ENCODE peak calls at places on chromosomes 1 and 21, in four cellular contexts. I, X, Q and V are unnamed samples.

GRCh38 chr1:240854367-240854766 is 242.4 kb upstream of the GREM2 start:
- DNase-seq in Q (no peak), X (no peak), I (no peak), V (no peak)

GRCh38 chr1:14806772-14807171 is 208.3 kb downstream of the KAZN start:
- DNase-seq in Q (no peak), I (no peak), X (no peak), V (no peak)

GRCh38 chr1:97920275-97920831 is 481 bp downstream of the DPYD start:
- DNase-seq in X (no peak), Q (no peak), I (no peak), V (no peak)

GRCh38 chr1:222387020-222387816 is 160.7 kb downstream of the HHIPL2 start:
- DNase-seq in Q (no peak), X (no peak), I (no peak), V (peak; percentile 16)

GRCh38 chr1:41689596-41689995 is 205.1 kb upstream of the EDN2 start:
- DNase-seq in I (no peak), X (peak; percentile 63), Q (no peak), V (no peak)

GRCh38 chr1:41547781-41548560 is 63.5 kb upstream of the EDN2 start:
- DNase-seq in I (no peak), Q (no peak), X (no peak), V (no peak)

GRCh38 chr21:30101967-30102366 is 64.6 kb downstream of the CLDN17 start:
- DNase-seq in X (no peak), I (no peak), Q (no peak), V (no peak)

GRCh38 chr1:9814619-9815018 is 9.1 kb downstream of the CLSTN1 start:
- DNase-seq in X (no peak), I (no peak), Q (no peak), V (no peak)

GRCh38 chr1:151058682-151059341 is 610 bp downstream of the CDC42SE1 start:
- DNase-seq in X (peak; percentile 32), I (no peak), Q (peak; percentile 21), V (peak; percentile 29)

GRCh38 chr21:38351961-38352521 is 95.2 kb downstream of the KCNJ15 start:
- DNase-seq in Q (no peak), I (no peak), X (no peak), V (no peak)

GRCh38 chr1:196567238-196567637 is 41.0 kb downstream of the KCNT2 start:
- DNase-seq in Q (no peak), X (no peak), I (no peak), V (no peak)

GRCh38 chr1:85179517-85179916 is 21.3 kb downstream of the SYDE2 start:
- DNase-seq in X (no peak), I (no peak), Q (no peak), V (no peak)

GRCh38 chr1:185338719-185339622 is 21.9 kb upstream of the IVNS1ABP start:
- DNase-seq in Q (peak; percentile 17), X (no peak), I (no peak), V (no peak)

GRCh38 chr21:44833663-44834062 is 15.8 kb upstream of the SUMO3 start:
- DNase-seq in Q (no peak), X (no peak), I (no peak), V (no peak)

GRCh38 chr1:244313346-244313745 is 138.4 kb downstream of the ADSS2 start:
- DNase-seq in X (no peak), I (no peak), Q (no peak), V (no peak)

GRCh38 chr1:8939362-8939995 is 6.2 kb upstream of the CA6 start:
- DNase-seq in I (no peak), X (no peak), Q (no peak), V (no peak)

GRCh38 chr21:31721381-31721780 is 10.5 kb downstream of the SCAF4 start:
- DNase-seq in Q (no peak), X (no peak), I (no peak), V (no peak)

GRCh38 chr21:31725202-31725840 is 6.6 kb downstream of the SCAF4 start:
- DNase-seq in Q (no peak), I (no peak), X (no peak), V (no peak)

GRCh38 chr21:31726407-31726806 is 5.5 kb downstream of the SCAF4 start:
- DNase-seq in Q (no peak), X (no peak), I (no peak), V (no peak)

GRCh38 chr21:31727181-31727580 is 4.7 kb downstream of the SCAF4 start:
- DNase-seq in I (no peak), Q (no peak), X (no peak), V (no peak)

DNA sequence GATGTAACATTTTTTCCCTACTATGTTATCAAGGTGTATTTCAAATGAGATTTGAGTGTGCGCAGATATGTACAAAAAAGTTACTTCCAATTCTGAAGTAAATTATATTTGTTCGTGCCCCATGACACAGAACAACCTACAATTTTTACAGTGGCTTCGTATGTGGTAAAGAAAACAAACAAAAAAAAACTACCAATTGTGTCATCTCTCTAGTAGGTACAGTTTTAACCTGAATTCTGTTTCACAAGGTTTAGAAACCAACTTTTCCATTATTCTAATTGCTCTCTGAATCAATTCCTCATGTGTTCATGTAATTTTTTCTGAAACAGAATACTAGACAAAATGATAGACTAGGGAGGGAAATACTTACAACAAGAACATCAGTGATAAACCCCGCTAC is 7.4 kb downstream of the SCAF4 start:
- DNase-seq in Q (no peak), X (no peak), I (no peak), V (no peak)
- TF ChIP-seq CTCF in Q (no peak), X (no peak), I (no peak), V (no peak)

GRCh38 chr1:101238681-101239094 is 1.9 kb downstream of the S1PR1 start:
- DNase-seq in X (peak; percentile 89), I (no peak), Q (peak; percentile 93), V (peak; percentile 90)
- H3K27me3 ChIP-seq in X (no peaks in the 10 kb centered on the region), I (no peaks in the 10 kb centered on the region), Q (no peaks in the 10 kb centered on the region), V (no peaks in the 10 kb centered on the region)

GRCh38 chr1:210650403-210650802 is 321.7 kb downstream of the HHAT start:
- DNase-seq in X (no peak), Q (no peak), I (no peak), V (no peak)

GRCh38 chr1:210645582-210646257 is 317.0 kb downstream of the HHAT start:
- DNase-seq in I (no peak), X (no peak), Q (no peak), V (no peak)

GRCh38 chr1:210646258-210646616 is 317.5 kb downstream of the HHAT start:
- DNase-seq in I (no peak), Q (no peak), X (no peak), V (no peak)

GRCh38 chr1:210652329-210652954 is 323.7 kb downstream of the HHAT start:
- DNase-seq in X (no peak), I (no peak), Q (no peak), V (no peak)

GRCh38 chr1:210647406-210648333 is 319.0 kb downstream of the HHAT start:
- DNase-seq in X (no peak), Q (no peak), I (no peak), V (peak; percentile 39)
- H3K4me1 ChIP-seq in X (no peaks in the 10 kb centered on the region), Q (peaks cover 9% of the 10 kb centered on the region), I (no peaks in the 10 kb centered on the region), V (peaks cover 12% of the 10 kb centered on the region)

GRCh38 chr1:60740154-60740553 is 342.2 kb upstream of the NFIA start:
- DNase-seq in X (no peak), I (no peak), Q (peak; percentile 8), V (no peak)
- TF ChIP-seq CTCF in X (no peak), I (no peak), Q (no peak), V (no peak)

GRCh38 chr1:203522237-203522636 is 28.3 kb downstream of the OPTC start:
- DNase-seq in I (no peak), X (no peak), Q (no peak), V (peak; percentile 58)
- H3K27me3 ChIP-seq in I (no peaks in the 10 kb centered on the region), X (no peaks in the 10 kb centered on the region), Q (no peaks in the 10 kb centered on the region), V (no peaks in the 10 kb centered on the region)

GRCh38 chr1:31936966-31937299 is 1.2 kb downstream of the PTP4A2 start:
- DNase-seq in Q (no peak), I (no peak), X (no peak), V (no peak)

GRCh38 chr1:31936278-31936965 is 1.7 kb downstream of the PTP4A2 start:
- DNase-seq in I (no peak), X (no peak), Q (no peak), V (no peak)

GRCh38 chr1:31939484-31940329 is 1.5 kb upstream of the PTP4A2 start:
- DNase-seq in X (peak; percentile 81), Q (peak; percentile 36), I (no peak), V (peak; percentile 66)

GRCh38 chr1:31938184-31938975 is at the start of gene PTP4A2:
- DNase-seq in I (peak; percentile 62), X (peak; percentile 96), Q (peak; percentile 95), V (peak; percentile 88)

DNA sequence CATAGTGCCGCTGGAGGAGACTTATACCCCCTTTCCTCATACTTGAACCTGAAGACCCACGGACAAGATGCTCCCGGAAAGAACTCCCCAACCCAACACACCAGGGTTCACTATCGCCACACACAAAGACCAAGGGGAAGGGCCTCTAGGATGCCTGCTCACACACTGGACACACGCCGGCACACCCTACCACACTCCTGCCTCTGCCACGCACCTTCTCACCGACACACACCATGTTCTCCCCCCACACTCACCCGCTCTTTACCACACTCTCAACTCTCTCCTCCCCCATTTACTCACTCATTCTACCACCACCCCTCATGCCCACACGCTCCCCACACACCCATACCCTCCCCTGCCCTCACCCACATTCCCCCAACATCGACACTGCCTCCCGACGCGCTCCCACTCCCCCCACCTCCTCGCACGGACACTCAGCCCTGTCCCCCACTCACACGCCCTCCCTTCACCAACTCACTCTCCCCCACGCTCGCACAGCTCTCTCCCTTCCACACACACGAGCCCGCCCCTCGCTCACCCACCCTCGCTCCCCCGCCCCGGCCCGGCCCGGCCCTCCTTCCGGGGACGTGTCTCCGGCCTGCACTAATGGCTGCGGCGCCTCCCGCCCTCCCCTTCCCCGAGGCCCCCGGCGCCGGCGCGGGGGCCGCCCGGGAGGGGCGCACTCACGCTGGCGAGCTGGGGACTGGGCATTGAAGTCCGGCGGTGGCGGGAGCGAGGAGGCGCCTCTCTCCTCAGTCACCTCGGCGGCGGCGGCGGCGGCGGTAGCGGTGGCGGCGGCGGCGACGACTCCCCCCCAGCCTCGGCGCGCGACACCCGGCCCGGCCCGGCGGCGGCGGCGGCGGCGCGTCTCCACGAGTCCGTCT is 626 bp downstream of the PTP4A2 start:
- DNase-seq in Q (peak; percentile 83), I (peak; percentile 39), X (peak; percentile 80), V (peak; percentile 65)
- H3K4me1 ChIP-seq in Q (peaks cover 62% of the 10 kb centered on the region), I (peaks cover 74% of the 10 kb centered on the region), X (peaks cover 48% of the 10 kb centered on the region), V (no peaks in the 10 kb centered on the region)

GRCh38 chr1:162629077-162629637 is 3.1 kb upstream of the DDR2 start:
- DNase-seq in I (no peak), X (no peak), Q (no peak), V (no peak)
- TF ChIP-seq CTCF in I (no peak), X (no peak), Q (no peak), V (no peak)